ENCODE peak calls at places on chromosomes 4 and X, in six cellular contexts. One of them, this sample, is unnamed.

GRCh38 chr4:33882246-33882990 is 2361.9 kb downstream of the ARAP2 start:
- DNase-seq in WTC11: no peak
- DNase-seq in H1: no peak
- DNase-seq in K562: no peak
- DNase-seq in GM23338: no peak
- DNase-seq in HepG2: no peak
- DNase-seq in this sample: no peak

GRCh38 chrX:41265615-41266014 is 68.3 kb upstream of the DDX3X start:
- DNase-seq in WTC11: no peak
- DNase-seq in H1: no peak
- DNase-seq in K562: peak; percentile 18
- DNase-seq in GM23338: no peak
- DNase-seq in HepG2: no peak
- DNase-seq in this sample: no peak

GRCh38 chr4:68466185-68466584 is 18.9 kb downstream of the TMPRSS11E start:
- DNase-seq in WTC11: no peak
- DNase-seq in H1: no peak
- DNase-seq in K562: no peak
- DNase-seq in GM23338: no peak
- DNase-seq in HepG2: no peak
- DNase-seq in this sample: no peak

GRCh38 chr4:175447006-175447405 is 365.1 kb downstream of the GPM6A start:
- DNase-seq in WTC11: no peak
- DNase-seq in H1: no peak
- DNase-seq in K562: no peak
- DNase-seq in GM23338: no peak
- DNase-seq in HepG2: no peak
- DNase-seq in this sample: no peak

GRCh38 chrX:101164766-101165590 is 54.6 kb upstream of the DRP2 start:
- DNase-seq in WTC11: no peak
- DNase-seq in H1: no peak
- DNase-seq in K562: no peak
- DNase-seq in GM23338: no peak
- DNase-seq in HepG2: no peak
- DNase-seq in this sample: no peak

GRCh38 chr4:180650273-180650672 is 1592.9 kb upstream of the TENM3 start:
- DNase-seq in WTC11: no peak
- DNase-seq in H1: no peak
- DNase-seq in K562: no peak
- DNase-seq in GM23338: no peak
- DNase-seq in HepG2: no peak
- DNase-seq in this sample: no peak

GRCh38 chrX:87525771-87526229 is 8.2 kb downstream of the KLHL4 start:
- DNase-seq in WTC11: no peak
- DNase-seq in H1: no peak
- DNase-seq in K562: peak; percentile 18
- DNase-seq in GM23338: no peak
- DNase-seq in HepG2: no peak
- DNase-seq in this sample: no peak

GRCh38 chr4:143700420-143701352 is at the start of gene FREM3:
- DNase-seq in WTC11: peak; percentile 51
- DNase-seq in H1: peak; percentile 75
- DNase-seq in K562: no peak
- DNase-seq in GM23338: peak; percentile 72
- DNase-seq in HepG2: no peak
- DNase-seq in this sample: no peak

GRCh38 chrX:24357101-24357500 is 3.3 kb upstream of the SUPT20HL1 start:
- DNase-seq in WTC11: no peak
- DNase-seq in H1: no peak
- DNase-seq in K562: no peak
- DNase-seq in GM23338: no peak
- DNase-seq in HepG2: no peak
- DNase-seq in this sample: no peak

GRCh38 chrX:65522739-65523372 is 11.7 kb downstream of the LAS1L start:
- DNase-seq in WTC11: no peak
- DNase-seq in H1: no peak
- DNase-seq in K562: no peak
- DNase-seq in GM23338: no peak
- DNase-seq in HepG2: no peak
- DNase-seq in this sample: no peak

GRCh38 chrX:43224496-43224895 is 431.6 kb upstream of the MAOA start:
- DNase-seq in WTC11: no peak
- DNase-seq in H1: no peak
- DNase-seq in K562: no peak
- DNase-seq in GM23338: no peak
- DNase-seq in HepG2: no peak
- DNase-seq in this sample: no peak

GRCh38 chrX:33447285-33447684 is 235.9 kb upstream of the DMD start:
- DNase-seq in WTC11: no peak
- DNase-seq in H1: no peak
- DNase-seq in K562: no peak
- DNase-seq in GM23338: no peak
- DNase-seq in HepG2: no peak
- DNase-seq in this sample: no peak

GRCh38 chr4:39497909-39498723 is 29.1 kb downstream of the UGDH start:
- DNase-seq in WTC11: no peak
- DNase-seq in H1: peak; percentile 32
- DNase-seq in K562: no peak
- DNase-seq in GM23338: no peak
- DNase-seq in HepG2: no peak
- DNase-seq in this sample: no peak

GRCh38 chr4:91298156-91298700 is 1005.5 kb upstream of the GRID2 start:
- DNase-seq in WTC11: no peak
- DNase-seq in H1: no peak
- DNase-seq in K562: no peak
- DNase-seq in GM23338: no peak
- DNase-seq in HepG2: no peak
- DNase-seq in this sample: no peak

GRCh38 chrX:136170109-136170800 is 22.9 kb downstream of the FHL1 start:
- DNase-seq in WTC11: no peak
- DNase-seq in H1: no peak
- DNase-seq in K562: no peak
- DNase-seq in GM23338: no peak
- DNase-seq in HepG2: no peak
- DNase-seq in this sample: no peak

GRCh38 chrX:12309040-12309732 is 170.9 kb downstream of the FRMPD4 start:
- DNase-seq in WTC11: no peak
- DNase-seq in H1: no peak
- DNase-seq in K562: no peak
- DNase-seq in GM23338: no peak
- DNase-seq in HepG2: no peak
- DNase-seq in this sample: no peak

GRCh38 chrX:27976284-27976683 is 5.0 kb downstream of the DCAF8L1 start:
- DNase-seq in WTC11: no peak
- DNase-seq in H1: no peak
- DNase-seq in K562: no peak
- DNase-seq in GM23338: no peak
- DNase-seq in HepG2: no peak
- DNase-seq in this sample: no peak

GRCh38 chr4:66569228-66569627 is 898.9 kb upstream of the EPHA5 start:
- DNase-seq in WTC11: no peak
- DNase-seq in H1: no peak
- DNase-seq in K562: no peak
- DNase-seq in GM23338: peak; percentile 19
- DNase-seq in HepG2: no peak
- DNase-seq in this sample: no peak

GRCh38 chrX:108511721-108512120 is 72.1 kb downstream of the COL4A5 start:
- DNase-seq in WTC11: no peak
- DNase-seq in H1: no peak
- DNase-seq in K562: no peak
- DNase-seq in GM23338: no peak
- DNase-seq in HepG2: no peak
- DNase-seq in this sample: no peak

GRCh38 chrX:44748014-44748413 is 95.8 kb upstream of the DUSP21 start:
- DNase-seq in WTC11: no peak
- DNase-seq in H1: no peak
- DNase-seq in K562: peak; percentile 2
- DNase-seq in GM23338: no peak
- DNase-seq in HepG2: no peak
- DNase-seq in this sample: no peak

GRCh38 chr4:102823897-102824296 is 3.5 kb downstream of the UBE2D3 start:
- DNase-seq in WTC11: no peak
- DNase-seq in H1: no peak
- DNase-seq in K562: no peak
- DNase-seq in GM23338: no peak
- DNase-seq in HepG2: no peak
- DNase-seq in this sample: no peak

GRCh38 chrX:42396136-42396535 is 381.8 kb downstream of the PPP1R2C start:
- DNase-seq in WTC11: no peak
- DNase-seq in H1: no peak
- DNase-seq in K562: no peak
- DNase-seq in GM23338: no peak
- DNase-seq in HepG2: no peak
- DNase-seq in this sample: no peak

GRCh38 chrX:154123241-154124219 is 20.5 kb upstream of the OPN1LW start:
- DNase-seq in WTC11: no peak
- DNase-seq in H1: no peak
- DNase-seq in K562: peak; percentile 87
- DNase-seq in GM23338: no peak
- DNase-seq in HepG2: peak; percentile 24
- DNase-seq in this sample: no peak

GRCh38 chrX:143580266-143580665 is 55.6 kb downstream of the SLITRK4 start:
- DNase-seq in WTC11: no peak
- DNase-seq in H1: no peak
- DNase-seq in K562: no peak
- DNase-seq in GM23338: no peak
- DNase-seq in HepG2: no peak
- DNase-seq in this sample: no peak

GRCh38 chr4:156803056-156803455 is 168.5 kb downstream of the PDGFC start:
- DNase-seq in WTC11: no peak
- DNase-seq in H1: no peak
- DNase-seq in K562: no peak
- DNase-seq in GM23338: no peak
- DNase-seq in HepG2: no peak
- DNase-seq in this sample: no peak

GRCh38 chr4:140533951-140534480 is 10.0 kb downstream of the ELMOD2 start:
- DNase-seq in WTC11: no peak
- DNase-seq in H1: no peak
- DNase-seq in K562: no peak
- DNase-seq in GM23338: no peak
- DNase-seq in HepG2: no peak
- DNase-seq in this sample: no peak

GRCh38 chrX:68867458-68868166 is 38.8 kb downstream of the EFNB1 start:
- DNase-seq in WTC11: no peak
- DNase-seq in H1: no peak
- DNase-seq in K562: peak; percentile 2
- DNase-seq in GM23338: no peak
- DNase-seq in HepG2: no peak
- DNase-seq in this sample: no peak

GRCh38 chrX:5163663-5164062 is 1065.0 kb downstream of the NLGN4X start:
- DNase-seq in WTC11: no peak
- DNase-seq in H1: no peak
- DNase-seq in K562: no peak
- DNase-seq in GM23338: peak; percentile 2
- DNase-seq in HepG2: no peak
- DNase-seq in this sample: no peak

GRCh38 chrX:114152130-114152529 is 431.8 kb upstream of the HTR2C start:
- DNase-seq in WTC11: no peak
- DNase-seq in H1: no peak
- DNase-seq in K562: peak; percentile 44
- DNase-seq in GM23338: no peak
- DNase-seq in HepG2: peak; percentile 17
- DNase-seq in this sample: no peak

GRCh38 chrX:9708923-9709553 is 56.6 kb downstream of the GPR143 start:
- DNase-seq in WTC11: peak; percentile 73
- DNase-seq in H1: peak; percentile 76
- DNase-seq in K562: peak; percentile 80
- DNase-seq in GM23338: peak; percentile 73
- DNase-seq in HepG2: peak; percentile 21
- DNase-seq in this sample: peak; percentile 42

GRCh38 chrX:54444752-54445151 is 4.5 kb downstream of the TSR2 start:
- DNase-seq in WTC11: no peak
- DNase-seq in H1: no peak
- DNase-seq in K562: no peak
- DNase-seq in GM23338: no peak
- DNase-seq in HepG2: no peak
- DNase-seq in this sample: no peak

GRCh38 chr4:2267320-2267811 is 5.5 kb upstream of the MXD4 start:
- DNase-seq in WTC11: no peak
- DNase-seq in H1: no peak
- DNase-seq in K562: peak; percentile 88
- DNase-seq in GM23338: no peak
- DNase-seq in HepG2: no peak
- DNase-seq in this sample: no peak

GRCh38 chr4:54695359-54696149 is 37.8 kb downstream of the KIT start:
- DNase-seq in WTC11: no peak
- DNase-seq in H1: no peak
- DNase-seq in K562: no peak
- DNase-seq in GM23338: no peak
- DNase-seq in HepG2: no peak
- DNase-seq in this sample: no peak

GRCh38 chrX:29890646-29891200 is 324.6 kb upstream of the MAGEB2 start:
- DNase-seq in WTC11: no peak
- DNase-seq in H1: no peak
- DNase-seq in K562: no peak
- DNase-seq in GM23338: no peak
- DNase-seq in HepG2: no peak
- DNase-seq in this sample: no peak

GRCh38 chr4:40878548-40879055 is 128.8 kb downstream of the NSUN7 start:
- DNase-seq in WTC11: no peak
- DNase-seq in H1: no peak
- DNase-seq in K562: no peak
- DNase-seq in GM23338: no peak
- DNase-seq in HepG2: no peak
- DNase-seq in this sample: no peak

GRCh38 chr4:151917145-151917775 is 156.5 kb upstream of the GATB start:
- DNase-seq in WTC11: no peak
- DNase-seq in H1: no peak
- DNase-seq in K562: no peak
- DNase-seq in GM23338: no peak
- DNase-seq in HepG2: no peak
- DNase-seq in this sample: no peak
- TF ChIP-seq CREB1 in WTC11: no peak
- TF ChIP-seq CREB1 in H1: no peak
- TF ChIP-seq CREB1 in K562: no peak
- TF ChIP-seq CREB1 in GM23338: no peak
- TF ChIP-seq CREB1 in HepG2: no peak
- TF ChIP-seq CREB1 in this sample: no peak

GRCh38 chrX:53282313-53282712 is 929 bp upstream of the IQSEC2 start:
- DNase-seq in WTC11: no peak
- DNase-seq in H1: no peak
- DNase-seq in K562: no peak
- DNase-seq in GM23338: no peak
- DNase-seq in HepG2: no peak
- DNase-seq in this sample: no peak
- TF ChIP-seq CREB1 in WTC11: no peak
- TF ChIP-seq CREB1 in H1: no peak
- TF ChIP-seq CREB1 in K562: no peak
- TF ChIP-seq CREB1 in GM23338: no peak
- TF ChIP-seq CREB1 in HepG2: no peak
- TF ChIP-seq CREB1 in this sample: no peak

GRCh38 chr4:149203256-149204001 is 612.2 kb downstream of the IQCM start:
- DNase-seq in WTC11: no peak
- DNase-seq in H1: no peak
- DNase-seq in K562: no peak
- DNase-seq in GM23338: no peak
- DNase-seq in HepG2: no peak
- DNase-seq in this sample: no peak
- TF ChIP-seq CREB1 in WTC11: no peak
- TF ChIP-seq CREB1 in H1: no peak
- TF ChIP-seq CREB1 in K562: no peak
- TF ChIP-seq CREB1 in GM23338: no peak
- TF ChIP-seq CREB1 in HepG2: no peak
- TF ChIP-seq CREB1 in this sample: no peak

GRCh38 chrX:140710710-140711109 is 1.2 kb downstream of the LINC00632 start:
- DNase-seq in WTC11: no peak
- DNase-seq in H1: no peak
- DNase-seq in K562: no peak
- DNase-seq in GM23338: peak; percentile 16
- DNase-seq in HepG2: no peak
- DNase-seq in this sample: no peak
- TF ChIP-seq CREB1 in WTC11: no peak
- TF ChIP-seq CREB1 in H1: no peak
- TF ChIP-seq CREB1 in K562: no peak
- TF ChIP-seq CREB1 in GM23338: no peak
- TF ChIP-seq CREB1 in HepG2: no peak
- TF ChIP-seq CREB1 in this sample: no peak